ENCODE peak calls at places on chromosomes 5 and 9, in eight cellular contexts. W is stomach, G is H1, U is SK-N-SH, J is A549, D is sigmoid colon, E is ovary, C is transverse colon. A is an unnamed sample.

GRCh38 chr5:38119836-38120235 is 138.5 kb upstream of the EGFLAM start:
- DNase-seq in C (no peak), U (no peak), E (no peak), D (no peak), G (no peak), J (no peak), W (no peak), A (no peak)

GRCh38 chr9:115121140-115121710 is 3.3 kb upstream of the TNC start:
- DNase-seq in J (no peak), E (no peak), G (no peak), D (no peak), U (no peak), W (no peak), C (no peak), A (no peak)

GRCh38 chr9:110329676-110330235 is 7.9 kb downstream of the TXNDC8 start:
- DNase-seq in U (no peak), J (no peak), C (no peak), W (no peak), G (no peak), E (no peak), D (no peak), A (no peak)

GRCh38 chr9:127686461-127687393 is 20.1 kb upstream of the CFAP157 start:
- DNase-seq in E (no peak), G (no peak), U (no peak), W (no peak), J (no peak), D (no peak), C (no peak), A (no peak)

GRCh38 chr5:123659006-123659405 is 147.0 kb downstream of the CSNK1G3 start:
- DNase-seq in G (no peak), J (no peak), D (no peak), C (no peak), U (no peak), W (no peak), E (no peak), A (no peak)

GRCh38 chr5:167049043-167049663 is 1242.3 kb upstream of the WWC1 start:
- DNase-seq in W (peak; percentile 32), D (no peak), J (peak; percentile 7), G (no peak), U (peak; percentile 43), C (peak; percentile 46), E (no peak), A (no peak)

GRCh38 chr5:172765766-172766286 is 5.2 kb downstream of the DUSP1 start:
- DNase-seq in E (no peak), J (no peak), D (peak; percentile 87), U (no peak), C (peak; percentile 40), G (no peak), W (no peak), A (no peak)

GRCh38 chr9:128163027-128163515 is 3.0 kb downstream of the BBLN start:
- DNase-seq in U (no peak), G (no peak), W (no peak), E (no peak), J (no peak), D (no peak), C (no peak), A (no peak)

GRCh38 chr9:118449554-118449953 is 745.4 kb downstream of the TLR4 start:
- DNase-seq in E (no peak), J (no peak), U (no peak), C (no peak), W (no peak), G (no peak), D (no peak), A (no peak)

GRCh38 chr5:54455413-54456157 is at the start of gene HSPB3:
- DNase-seq in J (no peak), W (no peak), E (peak; percentile 38), C (peak; percentile 22), U (no peak), D (peak; percentile 74), G (no peak), A (no peak)

GRCh38 chr5:133510634-133511262 is 101.6 kb downstream of the FSTL4 start:
- DNase-seq in G (peak; percentile 39), W (no peak), C (no peak), D (no peak), J (no peak), U (no peak), E (no peak), A (no peak)

GRCh38 chr5:146051678-146052077 is 53.7 kb downstream of the PLAC8L1 start:
- DNase-seq in G (no peak), J (no peak), U (no peak), W (no peak), C (no peak), E (no peak), D (no peak), A (no peak)

GRCh38 chr5:36523931-36524330 is 82.5 kb upstream of the SLC1A3 start:
- DNase-seq in E (no peak), U (no peak), W (no peak), D (no peak), G (no peak), C (no peak), J (no peak), A (no peak)

GRCh38 chr5:147072591-147072990 is 162.2 kb upstream of the STK32A start:
- DNase-seq in G (no peak), U (no peak), E (no peak), C (no peak), J (no peak), D (no peak), W (peak; percentile 65), A (no peak)

GRCh38 chr5:59149271-59149670 is 566.4 kb downstream of the RAB3C start:
- DNase-seq in U (no peak), C (no peak), G (no peak), E (no peak), J (no peak), W (no peak), D (no peak), A (no peak)

GRCh38 chr9:107169796-107170195 is 113.3 kb upstream of the RAD23B start:
- DNase-seq in U (no peak), D (no peak), E (no peak), J (no peak), W (no peak), G (no peak), C (no peak), A (no peak)

GRCh38 chr5:160926428-160926827 is 74.4 kb upstream of the ATP10B start:
- DNase-seq in D (no peak), U (no peak), C (peak; percentile 83), E (no peak), W (peak; percentile 77), J (no peak), G (no peak), A (no peak)

GRCh38 chr5:91840412-91840811 is 457.3 kb upstream of the ARRDC3 start:
- DNase-seq in G (no peak), J (no peak), W (no peak), D (no peak), E (no peak), C (no peak), U (no peak), A (no peak)

GRCh38 chr5:138662599-138662998 is 87.4 kb upstream of the HSPA9 start:
- DNase-seq in D (no peak), W (no peak), J (no peak), U (no peak), G (no peak), C (no peak), E (no peak), A (peak; percentile 36)

GRCh38 chr9:116633444-116633843 is 53.7 kb upstream of the TRIM32 start:
- DNase-seq in C (no peak), G (no peak), J (no peak), E (no peak), D (no peak), W (no peak), U (no peak), A (no peak)

GRCh38 chr9:81804306-81804705 is 115.0 kb upstream of the TLE1 start:
- DNase-seq in C (no peak), U (no peak), W (no peak), D (no peak), G (no peak), E (no peak), J (no peak), A (no peak)

GRCh38 chr9:16337322-16338029 is 533.0 kb downstream of the BNC2 start:
- DNase-seq in D (no peak), C (no peak), W (no peak), E (no peak), G (no peak), U (no peak), J (peak; percentile 69), A (no peak)

DNA sequence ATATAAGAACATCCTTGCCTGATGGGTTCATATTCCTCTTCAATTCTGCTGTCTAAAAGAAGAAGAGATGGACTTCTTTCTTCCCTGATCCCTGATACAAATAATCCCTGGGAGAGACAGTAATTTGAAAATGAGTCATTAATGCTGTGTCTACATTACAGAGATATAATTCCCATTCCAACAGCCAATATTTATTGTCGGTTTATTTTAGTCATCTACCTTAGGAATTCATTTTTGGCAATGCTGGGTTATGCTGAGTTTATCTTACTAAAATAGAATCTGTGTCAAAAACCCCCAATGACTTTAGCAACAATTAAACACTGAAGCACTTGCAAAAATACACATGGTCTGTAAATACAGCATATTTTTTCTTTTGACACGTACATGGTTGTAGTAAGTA is 23.9 kb downstream of the ZNF474 start:
- DNase-seq in D (no peak), G (no peak), U (no peak), E (no peak), C (no peak), J (no peak), W (no peak), A (no peak)
- TF ChIP-seq EP300 in D (no peak), G (no peak), U (peak; percentile 57), E (no peak), C (no peak), J (no peak), W (no peak), A (no peak)

DNA sequence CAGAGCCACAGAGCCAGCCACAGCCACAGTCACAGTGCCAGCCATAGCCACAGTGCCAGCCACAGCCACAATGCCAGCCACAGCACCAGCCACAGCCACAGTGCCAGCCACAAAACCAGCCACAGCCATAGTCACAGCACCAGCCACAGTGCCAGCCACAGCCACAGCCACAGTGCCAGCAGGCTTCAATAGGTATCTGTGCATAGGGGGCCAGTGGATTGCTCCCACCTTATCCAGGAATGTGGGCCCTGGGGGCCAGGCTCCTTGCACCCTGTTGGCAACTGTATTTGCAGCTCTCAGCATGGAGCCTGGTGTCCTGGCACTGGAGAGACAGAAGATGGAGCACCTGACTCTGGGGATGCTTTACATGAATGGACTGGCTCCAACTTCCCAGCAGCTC is 111.7 kb upstream of the IRX2 start:
- DNase-seq in W (no peak), D (no peak), E (no peak), G (no peak), C (no peak), J (no peak), U (no peak), A (no peak)
- H3K9me3 ChIP-seq in W (peaks cover 19% of the 10 kb centered on the region), D (no peaks in the 10 kb centered on the region), E (no peaks in the 10 kb centered on the region), G (peaks cover 6% of the 10 kb centered on the region), C (no peaks in the 10 kb centered on the region), J (no peaks in the 10 kb centered on the region), U (no peaks in the 10 kb centered on the region), A (no peaks in the 10 kb centered on the region)

GRCh38 chr9:126327750-126328120 is 1.1 kb downstream of the MVB12B start:
- DNase-seq in C (no peak), D (no peak), G (no peak), U (peak; percentile 69), W (no peak), E (no peak), J (no peak), A (peak; percentile 38)
- TF ChIP-seq EP300 in C (no peak), D (no peak), G (no peak), U (no peak), W (no peak), E (no peak), J (no peak), A (no peak)

GRCh38 chr5:105409695-105410094 is 1847.1 kb upstream of the NUDT12 start:
- DNase-seq in E (no peak), C (no peak), D (no peak), W (no peak), U (no peak), G (no peak), J (no peak), A (no peak)
- H3K9me3 ChIP-seq in E (no peaks in the 10 kb centered on the region), C (no peaks in the 10 kb centered on the region), D (no peaks in the 10 kb centered on the region), W (peaks cover 10% of the 10 kb centered on the region), U (no peaks in the 10 kb centered on the region), G (no peaks in the 10 kb centered on the region), J (no peaks in the 10 kb centered on the region), A (peaks cover 3% of the 10 kb centered on the region)